ENCODE peak calls at places on chromosomes 7 and 10, in four cellular contexts. Z is H9; Y is CD8-positive, alpha-beta T cell; J is right cardiac atrium. E is an unnamed sample. For H3K4me1, the result is how much of the 10 kb centered on the place peaks cover.

GRCh38 chr7:781936-782529 is 50.2 kb upstream of the SUN1 start:
- DNase-seq in Z (no peak), Y (no peak), J (no peak), E (no peak)

GRCh38 chr10:84818956-84819355 is 490.6 kb downstream of the CCSER2 start:
- DNase-seq in Z (no peak), Y (no peak), J (no peak), E (no peak)

GRCh38 chr7:34184466-34184865 is 279.1 kb downstream of the BMPER start:
- DNase-seq in Z (no peak), Y (no peak), J (no peak), E (no peak)

GRCh38 chr10:73338801-73339368 is 19.8 kb downstream of the CFAP70 start:
- DNase-seq in Z (no peak), Y (no peak), J (no peak), E (no peak)

GRCh38 chr7:147432068-147432467 is 1158.5 kb upstream of the C7orf33 start:
- DNase-seq in Z (peak), Y (no peak), J (no peak), E (no peak)

GRCh38 chr7:151853896-151854807 is 22.8 kb downstream of the PRKAG2 start:
- DNase-seq in Z (no peak), Y (no peak), J (peak), E (peak)

GRCh38 chr10:99698504-99699080 is 33.3 kb downstream of the COX15 start:
- DNase-seq in Z (no peak), Y (no peak), J (no peak), E (no peak)

GRCh38 chr7:80443336-80443735 is 68.5 kb downstream of the GNAT3 start:
- DNase-seq in Z (no peak), Y (no peak), J (no peak), E (no peak)

GRCh38 chr10:35042783-35043182 is 47.4 kb downstream of the CUL2 start:
- DNase-seq in Z (no peak), Y (no peak), J (no peak), E (no peak)

GRCh38 chr7:31864646-31865045 is 177.6 kb downstream of the PPP1R17 start:
- DNase-seq in Z (no peak), Y (no peak), J (no peak), E (no peak)

GRCh38 chr7:158495780-158496179 is 91.8 kb downstream of the PTPRN2 start:
- DNase-seq in Z (peak), Y (no peak), J (no peak), E (peak)

GRCh38 chr7:131493081-131493480 is 63.3 kb downstream of the PODXL start:
- DNase-seq in Z (no peak), Y (no peak), J (no peak), E (no peak)

GRCh38 chr10:132677096-132677904 is 108.6 kb downstream of the NKX6-2 start:
- DNase-seq in Z (peak), Y (no peak), J (no peak), E (peak)

GRCh38 chr7:77209479-77210139 is 10.0 kb upstream of the FGL2 start:
- DNase-seq in Z (no peak), Y (no peak), J (no peak), E (no peak)

GRCh38 chr7:69749358-69749757 is 151.1 kb downstream of the AUTS2 start:
- DNase-seq in Z (no peak), Y (no peak), J (no peak), E (no peak)

GRCh38 chr7:28678421-28678965 is 266.2 kb downstream of the CREB5 start:
- DNase-seq in Z (no peak), Y (no peak), J (no peak), E (no peak)

GRCh38 chr10:30727524-30727923 is 98.0 kb upstream of the LYZL2 start:
- DNase-seq in Z (no peak), Y (no peak), J (no peak), E (no peak)

GRCh38 chr7:14748461-14748860 is 154.1 kb downstream of the DGKB start:
- DNase-seq in Z (no peak), Y (no peak), J (no peak), E (no peak)

GRCh38 chr10:99782447-99783286 is at the start of gene ABCC2:
- DNase-seq in Z (no peak), Y (no peak), J (no peak), E (no peak)

GRCh38 chr7:46257766-46258448 is 336.8 kb upstream of the IGFBP3 start:
- DNase-seq in Z (no peak), Y (no peak), J (no peak), E (no peak)

GRCh38 chr10:78937800-78938694 is 130.7 kb upstream of the ZMIZ1 start:
- DNase-seq in Z (no peak), Y (no peak), J (no peak), E (peak)

GRCh38 chr10:28838908-28839307 is 161.6 kb downstream of the BAMBI start:
- DNase-seq in Z (no peak), Y (no peak), J (no peak), E (no peak)

GRCh38 chr10:92240289-92241157 is 50.4 kb downstream of the CPEB3 start:
- DNase-seq in Z (peak), Y (no peak), J (peak), E (peak)

GRCh38 chr7:132187869-132188789 is 388.1 kb downstream of the PLXNA4 start:
- DNase-seq in Z (peak), Y (no peak), J (no peak), E (peak)

GRCh38 chr7:127619681-127620405 is 1.9 kb upstream of the PAX4 start:
- DNase-seq in Z (peak), Y (no peak), J (no peak), E (no peak)

GRCh38 chr10:72234560-72235095 is 18.6 kb upstream of the ASCC1 start:
- DNase-seq in Z (no peak), Y (no peak), J (no peak), E (no peak)

GRCh38 chr7:28647076-28647421 is 234.7 kb downstream of the CREB5 start:
- DNase-seq in Z (no peak), Y (no peak), J (no peak), E (no peak)

GRCh38 chr7:112383671-112384417 is 66.4 kb upstream of the IFRD1 start:
- DNase-seq in Z (peak), Y (no peak), J (no peak), E (no peak)

GRCh38 chr10:110512461-110513187 is 14.9 kb downstream of the DUSP5 start:
- DNase-seq in Z (no peak), Y (no peak), J (no peak), E (no peak)

GRCh38 chr7:64884085-64884912 is 18.8 kb upstream of the ZNF273 start:
- DNase-seq in Z (peak), Y (no peak), J (no peak), E (no peak)

GRCh38 chr7:3722396-3722846 is 421.4 kb downstream of the SDK1 start:
- DNase-seq in Z (peak), Y (no peak), J (no peak), E (peak)

GRCh38 chr7:64581929-64582894 is 19.3 kb upstream of the ZNF680 start:
- DNase-seq in Z (no peak), Y (no peak), J (peak), E (no peak)

GRCh38 chr7:28533731-28534531 is 121.6 kb downstream of the CREB5 start:
- DNase-seq in Z (no peak), Y (no peak), J (peak), E (no peak)

GRCh38 chr7:38448076-38448475 is 174.6 kb upstream of the TARP start:
- DNase-seq in Z (no peak), Y (no peak), J (no peak), E (no peak)

GRCh38 chr10:28281726-28282325 is 21.0 kb downstream of the MPP7 start:
- DNase-seq in Z (no peak), Y (no peak), J (no peak), E (no peak)

GRCh38 chr10:17023386-17024298 is 106.0 kb downstream of the CUBN start:
- DNase-seq in Z (peak), Y (peak), J (peak), E (no peak)

GRCh38 chr7:2626498-2627117 is 5.2 kb upstream of the TTYH3 start:
- DNase-seq in Z (no peak), Y (no peak), J (peak), E (no peak)

GRCh38 chr7:148238926-148239325 is 351.6 kb upstream of the C7orf33 start:
- DNase-seq in Z (no peak), Y (no peak), J (no peak), E (no peak)

GRCh38 chr10:77626266-77626935 is 11.2 kb downstream of the KCNMA1 start:
- DNase-seq in Z (no peak), Y (no peak), J (no peak), E (no peak)

GRCh38 chr10:77629775-77630565 is 7.6 kb downstream of the KCNMA1 start:
- DNase-seq in Z (no peak), Y (no peak), J (no peak), E (no peak)

GRCh38 chr10:77628906-77629730 is 8.5 kb downstream of the KCNMA1 start:
- DNase-seq in Z (no peak), Y (no peak), J (no peak), E (no peak)

GRCh38 chr10:77622822-77623410 is 14.7 kb downstream of the KCNMA1 start:
- DNase-seq in Z (no peak), Y (no peak), J (no peak), E (no peak)

DNA sequence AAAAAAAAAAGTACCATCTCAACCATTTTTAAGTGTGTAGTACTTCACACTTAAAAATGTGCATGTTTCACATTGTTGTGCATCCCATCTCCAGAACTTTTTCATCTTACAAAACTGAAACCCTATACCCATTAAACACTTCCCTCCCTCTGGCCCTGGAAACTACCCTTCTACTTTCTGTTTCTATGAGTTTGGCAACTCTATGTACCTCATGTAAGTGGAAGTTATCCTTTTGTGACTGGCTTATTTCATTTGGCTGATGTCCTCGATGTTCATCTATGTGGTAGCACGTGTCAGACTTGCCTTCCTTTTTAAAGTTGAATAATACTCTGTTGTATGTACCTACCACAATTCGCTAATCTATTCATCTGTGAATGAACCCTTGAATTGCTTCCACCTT is 12.2 kb downstream of the KCNMA1 start:
- DNase-seq in Z (no peak), Y (no peak), J (no peak), E (no peak)
- H3K4me1 ChIP-seq in Z (under half), Y (under half), J (under half), E (under half)

DNA sequence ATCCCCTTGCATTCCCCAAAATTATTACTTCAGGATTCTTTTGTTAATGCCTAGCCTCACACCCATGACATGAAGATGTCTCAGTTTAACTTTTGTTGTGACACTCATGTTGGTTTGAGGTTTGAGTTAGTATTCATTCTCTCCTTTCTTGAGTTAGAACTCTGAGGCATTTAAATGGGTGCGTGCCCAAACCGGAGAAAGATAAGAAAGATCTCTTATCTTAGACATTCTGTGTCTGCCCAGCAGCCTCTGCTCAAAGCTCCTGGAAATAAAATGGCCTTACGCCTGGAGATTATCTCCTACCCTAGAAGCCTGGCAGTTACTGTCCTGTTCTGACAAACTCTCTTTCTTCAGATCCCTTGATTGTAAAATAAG is 26.3 kb downstream of the WBP1L start:
- DNase-seq in Z (no peak), Y (no peak), J (no peak), E (no peak)
- H3K4me1 ChIP-seq in Z (under half), Y (under half), J (under half), E (half or more)

DNA sequence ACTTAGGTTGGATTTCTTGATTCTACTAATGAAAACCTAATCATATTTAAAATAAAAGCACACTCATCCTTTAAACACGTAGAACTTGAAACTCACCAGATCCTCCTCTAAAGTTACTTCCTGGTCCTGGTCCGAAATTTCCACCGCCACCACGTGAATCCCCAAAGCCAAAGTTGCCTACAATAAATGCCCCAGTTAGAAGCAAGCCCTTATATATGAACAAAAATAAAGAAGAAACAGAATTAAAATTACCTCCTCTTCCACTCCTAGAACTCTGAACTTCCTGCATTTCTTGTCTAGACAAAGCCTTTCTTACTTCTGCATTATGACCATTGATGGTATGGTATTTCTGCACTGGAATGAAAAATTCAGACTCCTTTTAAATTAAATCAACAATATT is 4.2 kb downstream of the HNRNPA2B1 start:
- DNase-seq in Z (no peak), Y (no peak), J (no peak), E (no peak)
- H3K4me1 ChIP-seq in Z (under half), Y (half or more), J (under half), E (half or more)

GRCh38 chr7:36279926-36280315 is 109.7 kb upstream of the ANLN start:
- DNase-seq in Z (no peak), Y (no peak), J (no peak), E (no peak)

GRCh38 chr7:36278069-36278766 is 111.4 kb upstream of the ANLN start:
- DNase-seq in Z (no peak), Y (no peak), J (no peak), E (no peak)

GRCh38 chr7:36277247-36277542 is 112.5 kb upstream of the ANLN start:
- DNase-seq in Z (no peak), Y (no peak), J (no peak), E (no peak)

GRCh38 chr7:36279251-36279925 is 110.3 kb upstream of the ANLN start:
- DNase-seq in Z (no peak), Y (no peak), J (no peak), E (no peak)

GRCh38 chr7:36278767-36279171 is 110.9 kb upstream of the ANLN start:
- DNase-seq in Z (no peak), Y (no peak), J (no peak), E (no peak)
- H3K4me1 ChIP-seq in Z (under half), Y (under half), J (under half), E (under half)

DNA sequence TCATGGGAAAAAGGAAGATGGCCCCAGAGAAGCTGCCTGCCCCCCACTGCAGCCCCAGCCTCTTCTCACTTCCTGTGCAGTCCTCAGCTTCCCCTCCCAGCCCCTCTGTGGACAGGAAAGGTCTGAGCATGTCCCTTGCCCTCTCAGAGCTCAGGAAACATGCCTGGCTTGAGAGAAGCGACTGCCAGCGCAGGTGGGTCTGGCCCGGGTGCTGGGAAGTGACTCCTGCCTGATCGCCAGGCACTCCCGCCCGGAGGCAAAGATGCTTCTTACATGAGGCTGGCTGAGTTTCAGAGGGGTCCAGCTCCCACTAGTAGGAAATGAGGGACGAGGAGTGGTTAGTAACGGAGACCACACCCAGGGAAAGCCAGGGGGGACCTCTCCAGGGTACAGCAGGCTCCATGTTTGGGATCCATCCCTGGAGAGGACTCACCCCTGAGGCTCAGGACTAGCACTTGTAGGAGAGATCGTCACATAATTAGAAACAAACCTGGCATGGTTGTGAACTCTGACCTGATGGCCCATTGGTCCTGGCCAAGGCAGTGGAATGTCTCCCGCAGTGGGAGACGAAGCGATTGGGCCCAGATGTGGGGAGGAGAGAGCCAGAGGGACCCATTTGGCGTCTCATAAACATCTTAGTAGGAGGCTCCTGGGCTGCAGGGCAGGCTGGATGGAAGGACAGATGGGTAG is 12.3 kb downstream of the ELN start:
- DNase-seq in Z (no peak), Y (no peak), J (no peak), E (no peak)
- H3K4me1 ChIP-seq in Z (under half), Y (under half), J (under half), E (under half)